ENCODE peak calls at places on chromosomes 13 and 19, in nine cellular contexts. L is brain microvascular endothelial cell, D is colonic mucosa, B is WTC11, Y is AG20443, Q is NCI-H526, F is RPMI7951, P is AG08396, X is NCI-H1417. V is an unnamed sample.

GRCh38 chr19:18608805-18609716 is 2.5 kb upstream of the CRLF1 start:
- DNase-seq in L (no peak), D (no peak), B (no peak), Y (no peak), Q (no peak), F (no peak), P (no peak), X (no peak), V (no peak)

GRCh38 chr13:40490086-40490723 is 176.2 kb downstream of the FOXO1 start:
- DNase-seq in L (no peak), D (peak), B (no peak), Y (no peak), Q (peak), F (no peak), P (no peak), X (peak), V (no peak)

GRCh38 chr13:107590556-107590955 is 624.8 kb downstream of the LIG4 start:
- DNase-seq in L (no peak), D (no peak), B (no peak), Y (no peak), Q (no peak), F (peak), P (no peak), X (no peak), V (no peak)

GRCh38 chr19:33641956-33642498 is 20.3 kb downstream of the CHST8 start:
- DNase-seq in L (no peak), D (no peak), B (peak), Y (peak), Q (no peak), F (no peak), P (no peak), X (no peak), V (no peak)

GRCh38 chr19:719636-720377 is 11.1 kb downstream of the PALM start:
- DNase-seq in L (no peak), D (no peak), B (no peak), Y (no peak), Q (no peak), F (no peak), P (peak), X (peak), V (no peak)

GRCh38 chr19:14363203-14364097 is 17.8 kb upstream of the ADGRE5 start:
- DNase-seq in L (peak), D (peak), B (peak), Y (peak), Q (peak), F (peak), P (no peak), X (peak), V (no peak)

GRCh38 chr19:46902402-46902766 is 41.6 kb downstream of the ARHGAP35 start:
- DNase-seq in L (no peak), D (no peak), B (no peak), Y (no peak), Q (no peak), F (no peak), P (no peak), X (no peak), V (no peak)

GRCh38 chr13:111483621-111483987 is 163.2 kb downstream of the TEX29 start:
- DNase-seq in L (no peak), D (no peak), B (no peak), Y (no peak), Q (no peak), F (no peak), P (no peak), X (no peak), V (no peak)

GRCh38 chr19:38617764-38618589 is at the start of gene MAP4K1:
- DNase-seq in L (no peak), D (peak), B (peak), Y (no peak), Q (peak), F (no peak), P (no peak), X (peak), V (peak)

GRCh38 chr13:40390290-40391008 is 276.0 kb downstream of the FOXO1 start:
- DNase-seq in L (no peak), D (peak), B (no peak), Y (no peak), Q (no peak), F (no peak), P (no peak), X (no peak), V (no peak)

GRCh38 chr19:426725-427445 is 17.9 kb upstream of the C2CD4C start:
- DNase-seq in L (no peak), D (no peak), B (no peak), Y (no peak), Q (no peak), F (no peak), P (no peak), X (no peak), V (no peak)

GRCh38 chr19:4976412-4977298 is 7.7 kb downstream of the KDM4B start:
- DNase-seq in L (no peak), D (peak), B (peak), Y (peak), Q (no peak), F (no peak), P (peak), X (no peak), V (no peak)

GRCh38 chr19:9309974-9310446 is 372 bp upstream of the ZNF699 start:
- DNase-seq in L (peak), D (peak), B (peak), Y (peak), Q (peak), F (peak), P (peak), X (peak), V (no peak)

GRCh38 chr19:55014714-55015113 is 23.4 kb downstream of the GP6 start:
- DNase-seq in L (no peak), D (no peak), B (no peak), Y (no peak), Q (no peak), F (peak), P (no peak), X (peak), V (peak)

GRCh38 chr19:17721821-17722220 is 2.5 kb downstream of the MAP1S start:
- DNase-seq in L (peak), D (no peak), B (no peak), Y (peak), Q (no peak), F (peak), P (peak), X (no peak), V (no peak)

GRCh38 chr13:39322836-39323585 is 280.0 kb downstream of the LHFPL6 start:
- DNase-seq in L (no peak), D (no peak), B (no peak), Y (no peak), Q (no peak), F (no peak), P (no peak), X (peak), V (no peak)

GRCh38 chr13:21738636-21739035 is 67.8 kb downstream of the FGF9 start:
- DNase-seq in L (no peak), D (no peak), B (no peak), Y (no peak), Q (no peak), F (no peak), P (no peak), X (peak), V (no peak)

GRCh38 chr19:55646889-55647731 is 902 bp upstream of the CCDC106 start:
- DNase-seq in L (no peak), D (no peak), B (no peak), Y (no peak), Q (no peak), F (no peak), P (no peak), X (peak), V (no peak)

GRCh38 chr13:34352958-34353357 is 535.0 kb downstream of the RFC3 start:
- DNase-seq in L (no peak), D (no peak), B (no peak), Y (no peak), Q (no peak), F (no peak), P (no peak), X (no peak), V (no peak)

V was measured in MM.1S.